ENCODE peak calls at places on chromosomes 3 and 15, in nine cellular contexts. One of them, this sample, is unnamed.

GRCh38 chr3:129276385-129276784 is 2.3 kb upstream of the HMCES start:
- DNase-seq in HTR-8/SVneo: no peak
- DNase-seq in coronary artery: no peak
- DNase-seq in myocyte: peak
- DNase-seq in ecto neural progenitor cell: no peak
- DNase-seq in AG09319: no peak
- DNase-seq in B cell: peak
- DNase-seq in CD14-positive monocyte: no peak
- DNase-seq in hypothalamus: no peak
- DNase-seq in this sample: no peak

GRCh38 chr3:137582484-137582883 is 181.6 kb upstream of the SOX14 start:
- DNase-seq in myocyte: no peak
- DNase-seq in coronary artery: no peak
- DNase-seq in hypothalamus: no peak
- DNase-seq in AG09319: no peak
- DNase-seq in ecto neural progenitor cell: peak
- DNase-seq in CD14-positive monocyte: no peak
- DNase-seq in B cell: no peak
- DNase-seq in HTR-8/SVneo: no peak
- DNase-seq in this sample: no peak

GRCh38 chr3:68876112-68876713 is 56.1 kb downstream of the TAFA4 start:
- DNase-seq in ecto neural progenitor cell: no peak
- DNase-seq in HTR-8/SVneo: peak
- DNase-seq in coronary artery: no peak
- DNase-seq in AG09319: peak
- DNase-seq in myocyte: peak
- DNase-seq in CD14-positive monocyte: no peak
- DNase-seq in B cell: peak
- DNase-seq in hypothalamus: peak
- DNase-seq in this sample: peak

GRCh38 chr3:72446406-72447058 is 401.7 kb downstream of the SHQ1 start:
- DNase-seq in CD14-positive monocyte: no peak
- DNase-seq in hypothalamus: no peak
- DNase-seq in HTR-8/SVneo: no peak
- DNase-seq in AG09319: no peak
- DNase-seq in ecto neural progenitor cell: peak
- DNase-seq in B cell: peak
- DNase-seq in coronary artery: peak
- DNase-seq in myocyte: peak
- DNase-seq in this sample: peak

GRCh38 chr15:84981711-84982300 is at the start of gene PDE8A:
- DNase-seq in ecto neural progenitor cell: peak
- DNase-seq in AG09319: no peak
- DNase-seq in HTR-8/SVneo: peak
- DNase-seq in hypothalamus: no peak
- DNase-seq in coronary artery: peak
- DNase-seq in B cell: peak
- DNase-seq in CD14-positive monocyte: peak
- DNase-seq in myocyte: peak
- DNase-seq in this sample: peak

GRCh38 chr3:61981005-61981404 is 392.3 kb downstream of the FEZF2 start:
- DNase-seq in AG09319: no peak
- DNase-seq in CD14-positive monocyte: no peak
- DNase-seq in coronary artery: no peak
- DNase-seq in HTR-8/SVneo: no peak
- DNase-seq in myocyte: no peak
- DNase-seq in B cell: no peak
- DNase-seq in ecto neural progenitor cell: no peak
- DNase-seq in hypothalamus: no peak
- DNase-seq in this sample: peak

GRCh38 chr3:58271901-58272501 is 34.0 kb upstream of the RPP14 start:
- DNase-seq in HTR-8/SVneo: peak
- DNase-seq in AG09319: peak
- DNase-seq in myocyte: peak
- DNase-seq in B cell: no peak
- DNase-seq in CD14-positive monocyte: no peak
- DNase-seq in coronary artery: no peak
- DNase-seq in ecto neural progenitor cell: no peak
- DNase-seq in hypothalamus: no peak
- DNase-seq in this sample: peak

GRCh38 chr3:146543461-146544012 is 870 bp downstream of the PLSCR1 start:
- DNase-seq in coronary artery: no peak
- DNase-seq in hypothalamus: no peak
- DNase-seq in CD14-positive monocyte: no peak
- DNase-seq in ecto neural progenitor cell: no peak
- DNase-seq in HTR-8/SVneo: no peak
- DNase-seq in B cell: no peak
- DNase-seq in AG09319: no peak
- DNase-seq in myocyte: no peak
- DNase-seq in this sample: peak

GRCh38 chr3:110814170-110815007 is 257.2 kb upstream of the NECTIN3 start:
- DNase-seq in ecto neural progenitor cell: no peak
- DNase-seq in myocyte: peak
- DNase-seq in HTR-8/SVneo: peak
- DNase-seq in CD14-positive monocyte: no peak
- DNase-seq in hypothalamus: no peak
- DNase-seq in coronary artery: no peak
- DNase-seq in B cell: no peak
- DNase-seq in AG09319: peak
- DNase-seq in this sample: peak

GRCh38 chr15:66942649-66943390 is 122.6 kb upstream of the SMAD3 start:
- DNase-seq in coronary artery: peak
- DNase-seq in HTR-8/SVneo: no peak
- DNase-seq in hypothalamus: no peak
- DNase-seq in AG09319: no peak
- DNase-seq in myocyte: no peak
- DNase-seq in CD14-positive monocyte: no peak
- DNase-seq in B cell: no peak
- DNase-seq in ecto neural progenitor cell: no peak
- DNase-seq in this sample: no peak

GRCh38 chr3:127123533-127123932 is 69.4 kb upstream of the PRR23E start:
- DNase-seq in hypothalamus: no peak
- DNase-seq in coronary artery: no peak
- DNase-seq in CD14-positive monocyte: no peak
- DNase-seq in HTR-8/SVneo: no peak
- DNase-seq in B cell: no peak
- DNase-seq in ecto neural progenitor cell: no peak
- DNase-seq in AG09319: no peak
- DNase-seq in myocyte: no peak
- DNase-seq in this sample: no peak

GRCh38 chr3:160180581-160181216 is 44.5 kb upstream of the C3orf80 start:
- DNase-seq in myocyte: no peak
- DNase-seq in hypothalamus: no peak
- DNase-seq in CD14-positive monocyte: no peak
- DNase-seq in ecto neural progenitor cell: no peak
- DNase-seq in coronary artery: no peak
- DNase-seq in B cell: no peak
- DNase-seq in HTR-8/SVneo: peak
- DNase-seq in AG09319: peak
- DNase-seq in this sample: peak

GRCh38 chr3:50926868-50927267 is 252.1 kb downstream of the DOCK3 start:
- DNase-seq in CD14-positive monocyte: no peak
- DNase-seq in myocyte: no peak
- DNase-seq in hypothalamus: no peak
- DNase-seq in coronary artery: no peak
- DNase-seq in ecto neural progenitor cell: no peak
- DNase-seq in B cell: no peak
- DNase-seq in AG09319: no peak
- DNase-seq in HTR-8/SVneo: no peak
- DNase-seq in this sample: no peak

GRCh38 chr3:79517766-79518413 is 249.9 kb downstream of the ROBO1 start:
- DNase-seq in ecto neural progenitor cell: no peak
- DNase-seq in myocyte: peak
- DNase-seq in coronary artery: no peak
- DNase-seq in CD14-positive monocyte: no peak
- DNase-seq in B cell: no peak
- DNase-seq in AG09319: no peak
- DNase-seq in hypothalamus: no peak
- DNase-seq in HTR-8/SVneo: peak
- DNase-seq in this sample: peak

GRCh38 chr3:13508496-13508895 is 28.4 kb downstream of the HDAC11 start:
- DNase-seq in AG09319: no peak
- DNase-seq in HTR-8/SVneo: no peak
- DNase-seq in B cell: no peak
- DNase-seq in hypothalamus: no peak
- DNase-seq in ecto neural progenitor cell: peak
- DNase-seq in myocyte: no peak
- DNase-seq in CD14-positive monocyte: no peak
- DNase-seq in coronary artery: no peak
- DNase-seq in this sample: no peak

GRCh38 chr3:16254933-16255725 is 9.6 kb downstream of the DPH3 start:
- DNase-seq in AG09319: no peak
- DNase-seq in hypothalamus: no peak
- DNase-seq in CD14-positive monocyte: no peak
- DNase-seq in ecto neural progenitor cell: no peak
- DNase-seq in coronary artery: no peak
- DNase-seq in myocyte: peak
- DNase-seq in B cell: no peak
- DNase-seq in HTR-8/SVneo: no peak
- DNase-seq in this sample: no peak

GRCh38 chr3:14340960-14341708 is 61.3 kb upstream of the SLC6A6 start:
- DNase-seq in myocyte: no peak
- DNase-seq in B cell: no peak
- DNase-seq in CD14-positive monocyte: no peak
- DNase-seq in AG09319: no peak
- DNase-seq in coronary artery: no peak
- DNase-seq in HTR-8/SVneo: no peak
- DNase-seq in hypothalamus: no peak
- DNase-seq in ecto neural progenitor cell: no peak
- DNase-seq in this sample: no peak

GRCh38 chr3:20837676-20838302 is 651.8 kb upstream of the SGO1 start:
- DNase-seq in B cell: no peak
- DNase-seq in HTR-8/SVneo: no peak
- DNase-seq in AG09319: no peak
- DNase-seq in myocyte: no peak
- DNase-seq in coronary artery: no peak
- DNase-seq in hypothalamus: no peak
- DNase-seq in ecto neural progenitor cell: no peak
- DNase-seq in CD14-positive monocyte: no peak
- DNase-seq in this sample: no peak

GRCh38 chr15:66851226-66852063 is 149.4 kb downstream of the SMAD6 start:
- DNase-seq in HTR-8/SVneo: peak
- DNase-seq in coronary artery: peak
- DNase-seq in myocyte: peak
- DNase-seq in B cell: peak
- DNase-seq in ecto neural progenitor cell: peak
- DNase-seq in CD14-positive monocyte: peak
- DNase-seq in hypothalamus: peak
- DNase-seq in AG09319: no peak
- DNase-seq in this sample: peak

GRCh38 chr15:71755571-71755970 is 54.8 kb upstream of the NR2E3 start:
- DNase-seq in hypothalamus: no peak
- DNase-seq in myocyte: no peak
- DNase-seq in coronary artery: no peak
- DNase-seq in HTR-8/SVneo: no peak
- DNase-seq in B cell: no peak
- DNase-seq in ecto neural progenitor cell: no peak
- DNase-seq in AG09319: no peak
- DNase-seq in CD14-positive monocyte: no peak
- DNase-seq in this sample: no peak

GRCh38 chr15:65952425-65953053 is 83.2 kb downstream of the RAB11A start:
- DNase-seq in CD14-positive monocyte: no peak
- DNase-seq in myocyte: peak
- DNase-seq in ecto neural progenitor cell: peak
- DNase-seq in HTR-8/SVneo: peak
- DNase-seq in AG09319: no peak
- DNase-seq in hypothalamus: no peak
- DNase-seq in B cell: no peak
- DNase-seq in coronary artery: no peak
- DNase-seq in this sample: peak

GRCh38 chr3:28151207-28151550 is 90.2 kb upstream of the CMC1 start:
- DNase-seq in ecto neural progenitor cell: no peak
- DNase-seq in hypothalamus: no peak
- DNase-seq in HTR-8/SVneo: no peak
- DNase-seq in myocyte: no peak
- DNase-seq in B cell: no peak
- DNase-seq in CD14-positive monocyte: no peak
- DNase-seq in AG09319: no peak
- DNase-seq in coronary artery: no peak
- DNase-seq in this sample: no peak

GRCh38 chr15:99565031-99565280 is 828 bp upstream of the MEF2A start:
- DNase-seq in myocyte: no peak
- DNase-seq in ecto neural progenitor cell: peak
- DNase-seq in HTR-8/SVneo: no peak
- DNase-seq in coronary artery: peak
- DNase-seq in AG09319: no peak
- DNase-seq in B cell: no peak
- DNase-seq in CD14-positive monocyte: peak
- DNase-seq in hypothalamus: no peak
- DNase-seq in this sample: no peak

GRCh38 chr3:118946449-118946848 is 88.2 kb downstream of the IGSF11 start:
- DNase-seq in coronary artery: no peak
- DNase-seq in hypothalamus: no peak
- DNase-seq in ecto neural progenitor cell: no peak
- DNase-seq in myocyte: no peak
- DNase-seq in AG09319: no peak
- DNase-seq in HTR-8/SVneo: no peak
- DNase-seq in B cell: no peak
- DNase-seq in CD14-positive monocyte: no peak
- DNase-seq in this sample: no peak

GRCh38 chr3:27728195-27729087 is 6.3 kb upstream of the EOMES start:
- DNase-seq in hypothalamus: no peak
- DNase-seq in coronary artery: no peak
- DNase-seq in HTR-8/SVneo: no peak
- DNase-seq in B cell: no peak
- DNase-seq in CD14-positive monocyte: no peak
- DNase-seq in myocyte: peak
- DNase-seq in AG09319: no peak
- DNase-seq in ecto neural progenitor cell: peak
- DNase-seq in this sample: peak

GRCh38 chr3:190586631-190587000 is 72.7 kb downstream of the IL1RAP start:
- DNase-seq in CD14-positive monocyte: no peak
- DNase-seq in hypothalamus: no peak
- DNase-seq in AG09319: no peak
- DNase-seq in coronary artery: no peak
- DNase-seq in HTR-8/SVneo: peak
- DNase-seq in myocyte: peak
- DNase-seq in B cell: peak
- DNase-seq in ecto neural progenitor cell: no peak
- DNase-seq in this sample: peak

GRCh38 chr3:28109829-28110228 is 131.6 kb upstream of the CMC1 start:
- DNase-seq in CD14-positive monocyte: no peak
- DNase-seq in ecto neural progenitor cell: no peak
- DNase-seq in coronary artery: no peak
- DNase-seq in HTR-8/SVneo: no peak
- DNase-seq in hypothalamus: no peak
- DNase-seq in B cell: no peak
- DNase-seq in myocyte: no peak
- DNase-seq in AG09319: no peak
- DNase-seq in this sample: peak

GRCh38 chr3:9955067-9955502 is 2.9 kb upstream of the PRRT3 start:
- DNase-seq in myocyte: peak
- DNase-seq in hypothalamus: no peak
- DNase-seq in coronary artery: no peak
- DNase-seq in HTR-8/SVneo: no peak
- DNase-seq in CD14-positive monocyte: no peak
- DNase-seq in B cell: no peak
- DNase-seq in AG09319: no peak
- DNase-seq in ecto neural progenitor cell: no peak
- DNase-seq in this sample: no peak

GRCh38 chr3:4906107-4906621 is 73.1 kb upstream of the BHLHE40 start:
- DNase-seq in hypothalamus: no peak
- DNase-seq in AG09319: no peak
- DNase-seq in coronary artery: no peak
- DNase-seq in ecto neural progenitor cell: no peak
- DNase-seq in B cell: no peak
- DNase-seq in HTR-8/SVneo: peak
- DNase-seq in CD14-positive monocyte: no peak
- DNase-seq in myocyte: no peak
- DNase-seq in this sample: peak

GRCh38 chr3:9198261-9198660 is 51.2 kb downstream of the SRGAP3 start:
- DNase-seq in AG09319: no peak
- DNase-seq in ecto neural progenitor cell: no peak
- DNase-seq in CD14-positive monocyte: no peak
- DNase-seq in myocyte: no peak
- DNase-seq in hypothalamus: no peak
- DNase-seq in B cell: no peak
- DNase-seq in HTR-8/SVneo: no peak
- DNase-seq in coronary artery: no peak
- DNase-seq in this sample: no peak

GRCh38 chr15:40766194-40766830 is 2.4 kb downstream of the GCHFR start:
- DNase-seq in CD14-positive monocyte: no peak
- DNase-seq in ecto neural progenitor cell: no peak
- DNase-seq in HTR-8/SVneo: no peak
- DNase-seq in AG09319: no peak
- DNase-seq in myocyte: no peak
- DNase-seq in hypothalamus: no peak
- DNase-seq in coronary artery: no peak
- DNase-seq in B cell: no peak
- DNase-seq in this sample: no peak